ENCODE peak calls at places on chromosomes 4 and X, in five cellular contexts. T, V, K, I and W are unnamed samples.

GRCh38 chr4:110631582-110632505 is 9.0 kb upstream of the PITX2 start:
- DNase-seq in T (peak), V (peak), K (peak), I (peak), W (peak)

GRCh38 chr4:186204103-186204559 is 12.8 kb downstream of the CYP4V2 start:
- DNase-seq in T (no peak), V (no peak), K (peak), I (no peak), W (peak)

GRCh38 chr4:142721187-142721586 is 124.9 kb downstream of the INPP4B start:
- DNase-seq in T (no peak), V (no peak), K (peak), I (no peak), W (no peak)

GRCh38 chrX:57211906-57212305 is 74.6 kb upstream of the FAAH2 start:
- DNase-seq in T (no peak), V (peak), K (no peak), I (no peak), W (no peak)

GRCh38 chrX:55908685-55909212 is 191.2 kb downstream of the RRAGB start:
- DNase-seq in T (peak), V (peak), K (no peak), I (no peak), W (no peak)

GRCh38 chrX:39726810-39727209 is 370.9 kb downstream of the BCOR start:
- DNase-seq in T (no peak), V (no peak), K (peak), I (no peak), W (peak)

GRCh38 chr4:123667496-123667895 is 270.9 kb downstream of the SPRY1 start:
- DNase-seq in T (no peak), V (no peak), K (peak), I (no peak), W (peak)

GRCh38 chr4:70505152-70505748 is 13.1 kb upstream of the AMTN start:
- DNase-seq in T (peak), V (peak), K (no peak), I (peak), W (peak)

GRCh38 chrX:48278958-48279357 is 23.8 kb downstream of the SSX1 start:
- DNase-seq in T (no peak), V (peak), K (no peak), I (no peak), W (no peak)

GRCh38 chr4:123327346-123327745 is 69.2 kb upstream of the SPRY1 start:
- DNase-seq in T (no peak), V (peak), K (peak), I (no peak), W (no peak)

GRCh38 chr4:13481569-13481968 is 2.6 kb downstream of the RAB28 start:
- DNase-seq in T (peak), V (no peak), K (peak), I (peak), W (no peak)

GRCh38 chr4:26884486-26884988 is 23.9 kb downstream of the STIM2 start:
- DNase-seq in T (no peak), V (no peak), K (no peak), I (no peak), W (no peak)
- H3K4me3 ChIP-seq in T (no peak), V (no peak), K (no peak), I (no peak), W (no peak)

DNA sequence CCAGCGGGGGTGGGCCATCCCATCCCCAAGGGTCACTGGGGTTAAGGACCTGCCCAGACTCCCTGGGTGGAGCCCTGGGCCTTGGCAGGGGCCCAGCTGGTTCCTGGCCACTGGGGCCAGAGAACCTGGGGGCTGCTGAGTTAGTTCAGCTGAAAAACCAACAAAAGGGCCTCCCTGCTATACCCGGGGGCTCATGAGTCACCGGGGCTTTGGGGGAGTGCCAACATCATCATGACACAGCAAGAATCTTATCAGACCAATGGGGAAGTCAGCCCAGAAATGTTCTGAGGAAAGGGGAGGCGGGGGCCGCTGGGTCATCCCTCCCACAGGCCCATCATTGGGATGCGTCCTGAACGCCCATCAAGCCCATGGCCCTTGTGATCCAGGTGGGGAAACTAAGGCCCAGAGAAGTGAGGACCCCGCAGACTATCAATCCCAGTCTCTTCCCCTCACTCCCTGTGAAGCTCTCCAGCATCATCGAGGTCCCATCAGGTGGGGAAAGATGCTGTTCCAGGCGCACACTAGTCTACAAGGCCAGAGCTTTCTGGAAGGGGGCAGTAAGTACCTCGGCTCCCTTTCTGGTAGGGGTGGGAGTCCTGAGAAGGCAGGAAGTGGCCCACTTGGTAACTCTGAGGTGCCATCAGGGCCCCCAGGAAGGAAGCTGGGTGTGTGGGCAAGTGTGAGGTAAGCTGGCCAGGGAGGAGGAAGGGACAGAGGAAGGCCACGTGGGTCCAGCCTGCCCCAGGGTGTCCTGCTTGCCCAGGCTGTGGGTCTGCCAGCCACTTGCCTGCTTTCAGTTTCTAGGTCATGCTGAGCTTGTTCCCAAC is 4.5 kb downstream of the G6PD start:
- DNase-seq in T (no peak), V (no peak), K (peak), I (peak), W (peak)
- H3K4me3 ChIP-seq in T (no peak), V (no peak), K (no peak), I (no peak), W (no peak)

GRCh38 chrX:130173190-130173895 is 1.6 kb downstream of the RAB33A start:
- DNase-seq in T (no peak), V (no peak), K (peak), I (peak), W (no peak)
- H3K4me3 ChIP-seq in T (no peak), V (no peak), K (peak), I (no peak), W (no peak)

DNA sequence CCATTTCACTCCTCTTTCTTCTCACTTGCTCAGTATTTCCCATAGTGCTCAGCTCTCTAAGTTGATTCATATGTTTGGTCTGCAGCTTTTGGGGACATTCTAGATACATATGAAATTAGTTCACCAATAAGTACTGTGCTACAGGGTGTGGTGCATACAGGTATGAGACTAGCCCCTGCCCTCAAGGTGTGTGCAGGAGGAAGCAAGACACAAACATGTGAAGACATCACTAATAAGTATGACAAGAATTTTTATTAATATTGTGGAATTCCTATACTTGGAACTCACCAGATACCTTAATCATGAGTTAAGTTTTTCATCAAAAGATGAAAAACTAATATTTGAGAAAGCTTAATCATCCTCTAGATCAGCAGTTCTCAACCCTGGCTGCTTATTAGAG is 505.2 kb downstream of the ZNF674 start:
- DNase-seq in T (no peak), V (no peak), K (no peak), I (no peak), W (no peak)
- H3K4me3 ChIP-seq in T (no peak), V (peak), K (no peak), I (no peak), W (no peak)

GRCh38 chrX:155333701-155334100 is 713 bp downstream of the CLIC2 start:
- DNase-seq in T (no peak), V (no peak), K (no peak), I (no peak), W (no peak)

GRCh38 chrX:155330992-155331391 is 3.4 kb downstream of the CLIC2 start:
- DNase-seq in T (no peak), V (no peak), K (no peak), I (no peak), W (no peak)

GRCh38 chrX:155329293-155329692 is 5.1 kb downstream of the CLIC2 start:
- DNase-seq in T (no peak), V (no peak), K (no peak), I (no peak), W (no peak)

GRCh38 chrX:155334486-155335316 is at the start of gene CLIC2:
- DNase-seq in T (no peak), V (no peak), K (peak), I (peak), W (peak)
- H3K4me3 ChIP-seq in T (no peak), V (no peak), K (no peak), I (no peak), W (no peak)

GRCh38 chrX:121132675-121133074 is 85.3 kb downstream of the GLUD2 start:
- DNase-seq in T (no peak), V (no peak), K (no peak), I (no peak), W (no peak)

DNA sequence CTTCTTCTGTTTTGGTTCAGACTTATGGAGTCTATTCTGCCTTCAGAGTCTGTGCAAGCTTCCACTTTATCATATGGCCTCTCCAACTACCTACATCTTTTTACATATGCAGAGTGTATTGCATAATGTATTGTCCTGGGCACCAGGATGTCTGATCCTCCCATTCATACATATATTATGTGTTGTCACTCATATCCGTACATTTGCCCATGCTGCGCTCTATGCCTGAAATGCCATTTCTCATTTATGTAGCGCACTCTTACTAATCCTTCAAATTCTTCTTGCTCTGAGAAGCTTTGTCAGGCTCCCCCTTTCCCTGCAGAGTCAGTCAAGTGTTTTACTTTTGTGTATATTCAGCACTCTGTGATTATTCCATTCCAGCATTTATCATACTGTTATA is 81.5 kb downstream of the GLUD2 start:
- DNase-seq in T (no peak), V (no peak), K (no peak), I (no peak), W (no peak)
- H3K4me3 ChIP-seq in T (no peak), V (no peak), K (no peak), I (no peak), W (no peak)

GRCh38 chrX:18887821-18888205 is 96.1 kb downstream of the PHKA2 start:
- DNase-seq in T (no peak), V (no peak), K (no peak), I (no peak), W (no peak)
- H3K4me3 ChIP-seq in T (no peak), V (no peak), K (no peak), I (no peak), W (no peak)

GRCh38 chrX:131577999-131578734 is 34.3 kb downstream of the OR13H1 start:
- DNase-seq in T (no peak), V (no peak), K (no peak), I (no peak), W (no peak)
- H3K4me3 ChIP-seq in T (no peak), V (peak), K (no peak), I (no peak), W (no peak)

DNA sequence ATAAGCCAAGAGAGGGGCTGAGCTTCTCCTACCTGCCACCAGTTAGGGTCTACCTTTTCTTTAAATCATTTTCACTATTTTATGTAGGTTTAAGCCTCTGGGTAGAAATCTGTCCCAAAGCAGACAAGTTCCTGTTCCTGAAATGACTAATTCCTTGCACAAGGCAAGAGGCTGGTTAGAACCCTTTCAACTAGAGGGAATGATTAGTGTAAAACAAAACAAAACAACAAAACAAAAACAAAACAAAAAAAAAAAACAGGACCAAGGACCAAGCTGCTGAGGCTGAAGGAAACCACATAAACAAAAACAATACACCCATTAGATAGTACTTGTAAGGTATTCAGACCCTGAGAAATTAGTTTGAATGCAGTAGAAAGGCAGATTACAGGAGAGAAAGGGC is 62.7 kb downstream of the MAML3 start:
- DNase-seq in T (no peak), V (no peak), K (no peak), I (no peak), W (no peak)
- H3K4me3 ChIP-seq in T (no peak), V (peak), K (no peak), I (no peak), W (no peak)

DNA sequence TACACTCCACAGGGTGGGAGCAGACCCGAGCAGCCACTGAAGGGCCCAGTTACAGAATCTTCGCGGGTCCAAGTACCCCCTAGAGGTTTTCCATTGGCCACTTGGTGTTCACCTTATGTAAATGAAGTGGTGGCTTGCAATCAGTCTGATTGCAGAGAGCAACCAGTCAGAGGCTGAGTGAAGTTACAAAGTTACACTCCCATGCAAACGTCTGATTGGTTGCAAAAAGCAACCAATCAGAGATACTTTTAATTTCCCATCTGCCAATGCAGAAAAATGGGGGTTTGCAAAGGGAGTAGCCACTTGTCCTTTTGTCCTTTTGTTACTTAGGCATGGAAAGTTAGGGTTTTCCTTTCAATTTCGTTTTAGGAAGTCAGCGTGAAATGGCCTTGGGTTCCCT is 27.0 kb upstream of the NKAP start:
- DNase-seq in T (no peak), V (no peak), K (no peak), I (no peak), W (no peak)
- H3K4me3 ChIP-seq in T (no peak), V (no peak), K (no peak), I (no peak), W (no peak)